ENCODE peak calls at places on chromosomes 12 and 14, in eight cellular contexts. One of them, this sample, is unnamed. For H3K4me1, the result is how much of the 10 kb centered on the place peaks cover.

GRCh38 chr14:92415969-92416368 is 93.0 kb downstream of the SLC24A4 start:
- DNase-seq in heart right ventricle: no peak
- DNase-seq in right cardiac atrium: no peak
- DNase-seq in tibial nerve: no peak
- DNase-seq in mammary epithelial cell: no peak
- DNase-seq in spleen: no peak
- DNase-seq in A549: no peak
- DNase-seq in IMR-90: no peak
- DNase-seq in this sample: no peak

GRCh38 chr14:39365354-39365753 is 66.9 kb downstream of the FBXO33 start:
- DNase-seq in heart right ventricle: no peak
- DNase-seq in right cardiac atrium: no peak
- DNase-seq in tibial nerve: no peak
- DNase-seq in mammary epithelial cell: no peak
- DNase-seq in spleen: no peak
- DNase-seq in A549: no peak
- DNase-seq in IMR-90: no peak
- DNase-seq in this sample: no peak

GRCh38 chr14:23154876-23155587 is 28.4 kb downstream of the SLC7A8 start:
- DNase-seq in heart right ventricle: peak
- DNase-seq in right cardiac atrium: peak
- DNase-seq in tibial nerve: peak
- DNase-seq in mammary epithelial cell: peak
- DNase-seq in spleen: no peak
- DNase-seq in A549: peak
- DNase-seq in IMR-90: peak
- DNase-seq in this sample: no peak

GRCh38 chr12:11846504-11846903 is 197.0 kb downstream of the ETV6 start:
- DNase-seq in heart right ventricle: no peak
- DNase-seq in right cardiac atrium: no peak
- DNase-seq in tibial nerve: no peak
- DNase-seq in mammary epithelial cell: no peak
- DNase-seq in spleen: no peak
- DNase-seq in A549: no peak
- DNase-seq in IMR-90: no peak
- DNase-seq in this sample: no peak

GRCh38 chr14:72800296-72800695 is 93.6 kb downstream of the DPF3 start:
- DNase-seq in heart right ventricle: no peak
- DNase-seq in right cardiac atrium: no peak
- DNase-seq in tibial nerve: no peak
- DNase-seq in mammary epithelial cell: no peak
- DNase-seq in spleen: no peak
- DNase-seq in A549: no peak
- DNase-seq in IMR-90: no peak
- DNase-seq in this sample: no peak

GRCh38 chr14:21350539-21350938 is 33.3 kb downstream of the SUPT16H start:
- DNase-seq in heart right ventricle: no peak
- DNase-seq in right cardiac atrium: no peak
- DNase-seq in tibial nerve: no peak
- DNase-seq in mammary epithelial cell: no peak
- DNase-seq in spleen: no peak
- DNase-seq in A549: no peak
- DNase-seq in IMR-90: no peak
- DNase-seq in this sample: no peak

GRCh38 chr12:131138638-131139362 is 185.1 kb downstream of the ADGRD1 start:
- DNase-seq in heart right ventricle: no peak
- DNase-seq in right cardiac atrium: no peak
- DNase-seq in tibial nerve: no peak
- DNase-seq in mammary epithelial cell: no peak
- DNase-seq in spleen: peak
- DNase-seq in A549: no peak
- DNase-seq in IMR-90: no peak
- DNase-seq in this sample: no peak

GRCh38 chr12:19915392-19916192 is 452.7 kb upstream of the PDE3A start:
- DNase-seq in heart right ventricle: peak
- DNase-seq in right cardiac atrium: no peak
- DNase-seq in tibial nerve: no peak
- DNase-seq in mammary epithelial cell: no peak
- DNase-seq in spleen: no peak
- DNase-seq in A549: peak
- DNase-seq in IMR-90: peak
- DNase-seq in this sample: no peak

GRCh38 chr14:75277796-75278421 is 719 bp upstream of the FOS start:
- DNase-seq in heart right ventricle: no peak
- DNase-seq in right cardiac atrium: peak
- DNase-seq in tibial nerve: no peak
- DNase-seq in mammary epithelial cell: peak
- DNase-seq in spleen: no peak
- DNase-seq in A549: no peak
- DNase-seq in IMR-90: peak
- DNase-seq in this sample: no peak

GRCh38 chr12:106327256-106327852 is 24.8 kb downstream of the TCP11L2 start:
- DNase-seq in heart right ventricle: no peak
- DNase-seq in right cardiac atrium: no peak
- DNase-seq in tibial nerve: no peak
- DNase-seq in mammary epithelial cell: no peak
- DNase-seq in spleen: no peak
- DNase-seq in A549: no peak
- DNase-seq in IMR-90: no peak
- DNase-seq in this sample: no peak

GRCh38 chr12:106328735-106329134 is 26.2 kb downstream of the TCP11L2 start:
- DNase-seq in heart right ventricle: no peak
- DNase-seq in right cardiac atrium: no peak
- DNase-seq in tibial nerve: no peak
- DNase-seq in mammary epithelial cell: no peak
- DNase-seq in spleen: no peak
- DNase-seq in A549: no peak
- DNase-seq in IMR-90: no peak
- DNase-seq in this sample: no peak

GRCh38 chr12:106331594-106331993 is 26.0 kb upstream of the POLR3B start:
- DNase-seq in heart right ventricle: no peak
- DNase-seq in right cardiac atrium: no peak
- DNase-seq in tibial nerve: no peak
- DNase-seq in mammary epithelial cell: no peak
- DNase-seq in spleen: no peak
- DNase-seq in A549: no peak
- DNase-seq in IMR-90: no peak
- DNase-seq in this sample: no peak

GRCh38 chr12:106332536-106332935 is 25.0 kb upstream of the POLR3B start:
- DNase-seq in heart right ventricle: no peak
- DNase-seq in right cardiac atrium: no peak
- DNase-seq in tibial nerve: no peak
- DNase-seq in mammary epithelial cell: no peak
- DNase-seq in spleen: no peak
- DNase-seq in A549: no peak
- DNase-seq in IMR-90: no peak
- DNase-seq in this sample: no peak

DNA sequence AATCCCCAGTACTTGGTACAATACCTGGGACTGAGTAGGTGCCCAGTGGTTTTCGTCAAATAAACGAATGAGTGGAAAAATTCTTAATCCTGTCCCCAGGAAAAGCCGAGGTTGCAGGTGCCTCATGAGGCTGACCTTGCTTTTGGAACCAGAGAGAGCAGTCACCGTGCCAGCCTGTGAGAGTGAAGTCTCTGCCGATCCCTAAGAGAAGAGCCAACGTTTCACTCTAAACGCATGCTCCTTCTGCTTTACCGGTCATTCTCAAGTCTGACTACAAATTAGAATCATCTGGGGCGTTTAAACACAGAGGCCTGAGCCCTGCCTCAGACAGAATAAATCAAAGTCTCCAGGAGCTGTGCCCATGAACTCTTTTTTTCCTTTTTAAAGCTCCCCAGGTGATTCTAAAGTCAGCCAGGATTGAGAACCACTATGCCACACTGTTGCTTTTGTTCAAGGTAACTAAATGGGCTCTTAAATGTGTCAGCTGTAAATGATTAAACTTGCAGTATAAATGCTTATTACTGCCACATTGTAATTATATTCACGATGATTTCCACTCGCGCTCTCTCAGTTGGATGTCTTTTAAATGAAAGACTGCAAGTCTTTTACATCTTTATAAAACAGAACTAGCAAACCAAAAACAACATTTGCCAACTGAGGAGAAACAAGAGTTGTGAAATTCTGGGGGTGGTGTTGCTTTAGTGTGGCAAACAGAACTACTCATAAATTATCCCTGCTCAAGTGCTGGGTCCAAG is 26.9 kb downstream of the TCP11L2 start:
- DNase-seq in heart right ventricle: no peak
- DNase-seq in right cardiac atrium: no peak
- DNase-seq in tibial nerve: no peak
- DNase-seq in mammary epithelial cell: no peak
- DNase-seq in spleen: no peak
- DNase-seq in A549: no peak
- DNase-seq in IMR-90: no peak
- DNase-seq in this sample: no peak
- H3K4me3 ChIP-seq in heart right ventricle: no peak
- H3K4me3 ChIP-seq in right cardiac atrium: no peak
- H3K4me3 ChIP-seq in tibial nerve: no peak
- H3K4me3 ChIP-seq in mammary epithelial cell: no peak
- H3K4me3 ChIP-seq in spleen: no peak
- H3K4me3 ChIP-seq in A549: no peak
- H3K4me3 ChIP-seq in IMR-90: no peak
- H3K4me3 ChIP-seq in this sample: no peak

GRCh38 chr12:46553911-46554310 is 181.3 kb upstream of the SLC38A2 start:
- DNase-seq in heart right ventricle: no peak
- DNase-seq in right cardiac atrium: no peak
- DNase-seq in tibial nerve: no peak
- DNase-seq in mammary epithelial cell: peak
- DNase-seq in spleen: no peak
- DNase-seq in A549: no peak
- DNase-seq in IMR-90: peak
- DNase-seq in this sample: no peak

GRCh38 chr12:46547421-46548340 is 175.1 kb upstream of the SLC38A2 start:
- DNase-seq in heart right ventricle: no peak
- DNase-seq in right cardiac atrium: no peak
- DNase-seq in tibial nerve: no peak
- DNase-seq in mammary epithelial cell: peak
- DNase-seq in spleen: no peak
- DNase-seq in A549: no peak
- DNase-seq in IMR-90: no peak
- DNase-seq in this sample: no peak

GRCh38 chr12:46549527-46550265 is 177.1 kb upstream of the SLC38A2 start:
- DNase-seq in heart right ventricle: no peak
- DNase-seq in right cardiac atrium: no peak
- DNase-seq in tibial nerve: no peak
- DNase-seq in mammary epithelial cell: peak
- DNase-seq in spleen: no peak
- DNase-seq in A549: peak
- DNase-seq in IMR-90: peak
- DNase-seq in this sample: no peak

GRCh38 chr12:46553266-46553665 is 180.7 kb upstream of the SLC38A2 start:
- DNase-seq in heart right ventricle: no peak
- DNase-seq in right cardiac atrium: no peak
- DNase-seq in tibial nerve: no peak
- DNase-seq in mammary epithelial cell: peak
- DNase-seq in spleen: no peak
- DNase-seq in A549: peak
- DNase-seq in IMR-90: peak
- DNase-seq in this sample: no peak

DNA sequence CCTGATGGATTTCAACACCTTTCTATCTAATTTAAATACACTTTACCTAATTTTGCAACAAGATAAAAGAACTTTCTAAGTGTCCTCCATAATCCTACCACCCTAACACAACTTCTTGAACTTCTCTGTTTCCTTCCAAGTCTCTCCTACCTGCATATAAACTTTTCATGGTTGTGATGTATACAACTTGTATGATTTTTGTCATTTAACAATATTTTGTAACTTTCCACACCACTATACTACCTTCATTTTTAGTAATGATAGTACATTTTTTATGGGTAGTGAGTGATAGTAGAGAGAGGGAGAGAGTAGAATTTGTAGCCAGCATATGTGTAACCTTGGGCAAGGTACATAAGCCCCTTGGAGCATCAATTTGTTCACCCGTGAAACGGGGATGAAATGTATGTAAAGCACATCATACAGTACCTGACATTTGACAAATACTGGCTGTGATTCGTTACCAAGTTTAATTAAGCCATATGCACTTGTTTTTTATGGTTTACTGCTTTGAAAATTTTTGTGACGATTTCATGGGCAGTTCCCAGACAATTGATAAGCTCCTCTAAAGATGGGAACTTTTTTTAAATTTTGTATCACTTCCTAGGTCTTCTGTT is 177.8 kb upstream of the SLC38A2 start:
- DNase-seq in heart right ventricle: no peak
- DNase-seq in right cardiac atrium: no peak
- DNase-seq in tibial nerve: no peak
- DNase-seq in mammary epithelial cell: no peak
- DNase-seq in spleen: no peak
- DNase-seq in A549: no peak
- DNase-seq in IMR-90: no peak
- DNase-seq in this sample: no peak
- H3K4me1 ChIP-seq in heart right ventricle: under half
- H3K4me1 ChIP-seq in right cardiac atrium: under half
- H3K4me1 ChIP-seq in tibial nerve: under half
- H3K4me1 ChIP-seq in mammary epithelial cell: half or more
- H3K4me1 ChIP-seq in spleen: under half
- H3K4me1 ChIP-seq in A549: under half
- H3K4me1 ChIP-seq in IMR-90: under half
- H3K4me1 ChIP-seq in this sample: half or more

DNA sequence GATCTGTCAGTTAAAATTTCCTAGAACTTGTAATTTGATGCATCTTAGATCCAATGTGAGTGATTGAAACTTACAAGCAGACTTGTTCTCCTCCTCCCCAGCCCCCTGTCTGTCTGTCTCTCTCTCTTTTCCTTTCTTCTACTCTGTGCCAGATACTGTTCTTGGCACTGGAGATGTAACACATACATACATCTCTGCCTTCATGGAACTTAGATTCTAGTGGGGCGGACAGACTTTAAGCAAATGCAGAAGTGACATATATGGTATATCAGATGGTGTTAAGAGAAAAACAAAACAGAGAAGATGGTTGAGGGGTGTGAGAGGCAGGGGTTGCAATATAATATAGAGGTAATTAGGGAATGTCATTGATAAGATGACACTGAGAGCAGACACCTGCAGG is 6.6 kb downstream of the CHST11 start:
- DNase-seq in heart right ventricle: no peak
- DNase-seq in right cardiac atrium: no peak
- DNase-seq in tibial nerve: no peak
- DNase-seq in mammary epithelial cell: no peak
- DNase-seq in spleen: no peak
- DNase-seq in A549: no peak
- DNase-seq in IMR-90: no peak
- DNase-seq in this sample: no peak
- H3K27ac ChIP-seq in heart right ventricle: peak
- H3K27ac ChIP-seq in right cardiac atrium: peak
- H3K27ac ChIP-seq in tibial nerve: peak
- H3K27ac ChIP-seq in mammary epithelial cell: no peak
- H3K27ac ChIP-seq in spleen: peak
- H3K27ac ChIP-seq in A549: no peak
- H3K27ac ChIP-seq in IMR-90: no peak
- H3K27ac ChIP-seq in this sample: no peak

DNA sequence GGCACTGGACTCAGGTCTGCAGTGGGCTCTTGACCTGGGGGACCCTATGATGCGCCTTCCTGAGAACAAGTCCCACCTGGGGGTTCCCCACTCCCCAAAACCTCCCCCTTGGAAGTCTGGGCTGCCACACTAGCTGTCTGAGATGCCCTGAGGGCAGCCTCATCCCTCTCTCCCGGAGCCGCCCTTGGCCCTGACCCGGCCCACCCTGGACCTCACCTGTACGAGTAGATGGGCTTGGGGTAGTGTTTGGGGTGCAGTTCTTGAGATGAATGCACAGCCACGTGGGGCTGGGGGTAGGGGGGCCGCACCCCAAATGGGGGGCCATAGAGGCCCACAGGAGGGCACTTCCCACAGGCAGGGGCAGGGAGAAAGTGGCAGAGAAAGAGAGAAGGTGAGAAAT is 21.9 kb downstream of the FOXN4 start:
- DNase-seq in heart right ventricle: no peak
- DNase-seq in right cardiac atrium: no peak
- DNase-seq in tibial nerve: no peak
- DNase-seq in mammary epithelial cell: no peak
- DNase-seq in spleen: no peak
- DNase-seq in A549: no peak
- DNase-seq in IMR-90: no peak
- DNase-seq in this sample: no peak
- H3K4me3 ChIP-seq in heart right ventricle: no peak
- H3K4me3 ChIP-seq in right cardiac atrium: no peak
- H3K4me3 ChIP-seq in tibial nerve: no peak
- H3K4me3 ChIP-seq in mammary epithelial cell: no peak
- H3K4me3 ChIP-seq in spleen: no peak
- H3K4me3 ChIP-seq in A549: no peak
- H3K4me3 ChIP-seq in IMR-90: no peak
- H3K4me3 ChIP-seq in this sample: no peak